ENCODE peak calls at places on chromosomes 1 and 21, in five cellular contexts. P is uterus, X is neural progenitor cell, R is H1, G is testis. S is an unnamed sample.

GRCh38 chr1:37471345-37472231 is 2.8 kb upstream of the ZC3H12A start:
- DNase-seq in G (peak), R (no peak), X (peak), P (peak), S (peak)

GRCh38 chr1:2240251-2241156 is 12.4 kb downstream of the SKI start:
- DNase-seq in G (peak), X (no peak), P (peak), R (no peak), S (peak)

GRCh38 chr1:184940226-184940625 is 34.1 kb downstream of the NIBAN1 start:
- DNase-seq in R (no peak), G (no peak), P (no peak), X (no peak), S (no peak)

GRCh38 chr1:218565333-218565732 is 220.2 kb downstream of the TGFB2 start:
- DNase-seq in G (no peak), X (no peak), R (no peak), P (no peak), S (no peak)

GRCh38 chr1:2439369-2439768 is 27.0 kb upstream of the PEX10 start:
- DNase-seq in R (no peak), P (no peak), G (no peak), X (no peak), S (no peak)

GRCh38 chr1:209768354-209768774 is 12.5 kb downstream of the TRAF3IP3 start:
- DNase-seq in G (no peak), P (no peak), X (no peak), R (no peak), S (no peak)

GRCh38 chr1:178362784-178363183 is 134.0 kb downstream of the CLEC20A start:
- DNase-seq in X (no peak), P (no peak), R (no peak), G (no peak), S (no peak)

GRCh38 chr1:175968486-175969182 is 225.2 kb upstream of the TNR start:
- DNase-seq in P (no peak), R (no peak), G (no peak), X (no peak), S (no peak)

GRCh38 chr1:6930901-6931300 is 145.6 kb downstream of the CAMTA1 start:
- DNase-seq in X (no peak), R (no peak), P (no peak), G (no peak), S (no peak)

GRCh38 chr1:216830836-216831235 is 107.6 kb upstream of the ESRRG start:
- DNase-seq in P (no peak), G (no peak), X (no peak), R (no peak), S (no peak)

GRCh38 chr1:156295391-156295947 is at the start of gene GLMP:
- DNase-seq in R (peak), P (peak), X (peak), G (peak), S (no peak)

GRCh38 chr1:95770596-95770995 is 536.6 kb downstream of the RWDD3 start:
- DNase-seq in G (no peak), R (no peak), X (no peak), P (no peak), S (no peak)
- H3K27ac ChIP-seq in G (no peak), R (no peak), X (no peak), P (no peak), S (no peak)

GRCh38 chr1:43302721-43303476 is 2.1 kb downstream of the TIE1 start:
- DNase-seq in P (no peak), G (no peak), R (no peak), X (no peak), S (no peak)

GRCh38 chr1:43302226-43302625 is 1.4 kb downstream of the TIE1 start:
- DNase-seq in P (no peak), G (no peak), X (no peak), R (no peak), S (no peak)

GRCh38 chr1:43304771-43305300 is 4.1 kb downstream of the TIE1 start:
- DNase-seq in P (no peak), X (no peak), R (no peak), G (no peak), S (no peak)

GRCh38 chr1:43304287-43304615 is 3.5 kb downstream of the TIE1 start:
- DNase-seq in X (no peak), G (no peak), R (no peak), P (no peak), S (no peak)

GRCh38 chr1:43303477-43304286 is 2.9 kb downstream of the TIE1 start:
- DNase-seq in P (no peak), X (no peak), R (no peak), G (no peak), S (no peak)
- H3K4me3 ChIP-seq in P (no peak), X (no peak), R (no peak), G (no peak), S (peak)

GRCh38 chr1:8202182-8202905 is 115.6 kb upstream of the SLC45A1 start:
- DNase-seq in P (peak), G (peak), R (no peak), X (peak), S (peak)

GRCh38 chr1:8204823-8205222 is 113.1 kb upstream of the SLC45A1 start:
- DNase-seq in G (no peak), X (no peak), P (no peak), R (no peak), S (no peak)

GRCh38 chr1:8203056-8203455 is 114.9 kb upstream of the SLC45A1 start:
- DNase-seq in R (no peak), P (no peak), G (no peak), X (no peak), S (no peak)

GRCh38 chr1:8201331-8201861 is 116.5 kb upstream of the SLC45A1 start:
- DNase-seq in G (no peak), X (peak), R (no peak), P (no peak), S (no peak)

DNA sequence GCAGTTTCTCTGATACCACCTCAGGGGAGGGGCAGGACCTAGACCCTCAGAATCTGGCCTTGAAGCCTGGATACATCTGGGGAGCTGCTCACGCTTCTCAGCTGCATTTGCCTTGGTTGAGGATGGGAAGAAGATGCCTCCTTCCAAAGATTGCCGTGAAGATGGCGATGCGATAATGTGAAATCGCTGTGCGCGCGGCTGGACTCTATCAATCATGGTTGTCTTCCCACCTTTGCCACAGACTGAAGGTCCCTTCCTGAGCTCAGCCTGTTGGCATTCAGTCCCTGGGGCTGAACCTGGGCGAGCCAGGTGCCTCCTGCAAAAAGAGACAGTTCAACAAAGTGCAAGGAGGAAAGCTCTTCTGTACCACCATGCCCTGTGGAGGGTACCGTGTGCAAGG is 114.4 kb upstream of the SLC45A1 start:
- DNase-seq in G (no peak), P (no peak), R (no peak), X (no peak), S (no peak)
- H3K27ac ChIP-seq in G (no peak), P (peak), R (no peak), X (no peak), S (peak)

GRCh38 chr21:41361786-41362604 is at the start of gene MX2:
- DNase-seq in R (no peak), G (peak), X (no peak), P (peak), S (peak)
- H3K4me3 ChIP-seq in R (no peak), G (peak), X (no peak), P (peak), S (peak)

GRCh38 chr1:28157901-28158300 is 18.6 kb downstream of the PTAFR start:
- DNase-seq in X (no peak), R (no peak), G (no peak), P (no peak), S (no peak)

GRCh38 chr1:28161770-28162550 is 14.5 kb downstream of the PTAFR start:
- DNase-seq in P (no peak), X (no peak), G (no peak), R (no peak), S (no peak)

GRCh38 chr1:28156821-28157220 is 19.7 kb downstream of the PTAFR start:
- DNase-seq in P (no peak), G (no peak), X (no peak), R (no peak), S (no peak)

GRCh38 chr1:28160677-28161328 is 15.7 kb downstream of the PTAFR start:
- DNase-seq in R (no peak), P (no peak), X (no peak), G (peak), S (no peak)

GRCh38 chr1:28159243-28159642 is 17.2 kb downstream of the PTAFR start:
- DNase-seq in G (no peak), X (no peak), R (no peak), P (no peak), S (no peak)
- H3K27ac ChIP-seq in G (no peak), X (no peak), R (no peak), P (no peak), S (peak)

GRCh38 chr1:86138746-86139145 is 17.8 kb downstream of the COL24A1 start:
- DNase-seq in P (no peak), R (no peak), X (no peak), G (no peak), S (no peak)
- H3K4me3 ChIP-seq in P (no peak), R (no peak), X (no peak), G (no peak), S (no peak)

DNA sequence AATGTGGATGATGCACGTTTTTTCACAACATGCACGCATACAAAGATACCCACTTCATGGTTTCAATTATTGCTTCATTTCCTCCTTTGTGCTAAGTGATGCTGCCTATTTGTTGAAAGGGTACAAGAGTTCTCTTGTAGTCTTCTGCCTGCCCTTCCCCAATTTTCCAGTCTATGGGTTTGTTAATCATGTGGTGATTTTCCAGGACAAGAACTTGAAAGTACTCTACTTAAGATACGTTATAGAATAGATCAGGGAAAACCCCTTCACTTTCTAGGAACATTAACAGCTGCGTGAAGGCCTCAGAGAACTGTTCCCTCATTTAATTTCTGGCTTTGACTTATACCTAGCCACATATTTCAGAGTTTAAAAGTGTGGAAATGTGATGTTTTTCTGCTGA is 52.1 kb upstream of the SLC44A3 start:
- DNase-seq in G (no peak), P (no peak), X (no peak), R (no peak), S (no peak)
- H3K27ac ChIP-seq in G (no peak), P (no peak), X (no peak), R (no peak), S (no peak)

S was measured in coronary artery.